ENCODE peak calls at places on chromosome 17, in eight cellular contexts. K, Q, X, J, P, B, L and G are unnamed samples.

GRCh38 chr17:29862951-29863350 is 67.1 kb downstream of the SSH2 start:
- DNase-seq in K (no peak), L (no peak), X (no peak), B (no peak), P (no peak), Q (no peak), J (no peak), G (no peak)

GRCh38 chr17:30908717-30909420 is 2.8 kb upstream of the TEFM start:
- DNase-seq in L (no peak), B (no peak), Q (no peak), J (no peak), X (no peak), K (no peak), P (no peak), G (no peak)

GRCh38 chr17:16521070-16521727 is 29.2 kb upstream of the LRRC75A start:
- DNase-seq in K (peak; percentile 63), J (peak; percentile 79), Q (peak; percentile 84), L (peak; percentile 52), P (peak; percentile 81), B (no peak), X (peak; percentile 37), G (peak; percentile 72)

GRCh38 chr17:39982069-39982371 is 1.4 kb downstream of the PSMD3 start:
- DNase-seq in K (no peak), Q (no peak), J (no peak), L (no peak), B (no peak), P (no peak), X (no peak), G (no peak)

GRCh38 chr17:42548070-42548837 is 4.5 kb upstream of the HSD17B1 start:
- DNase-seq in B (peak; percentile 92), J (peak; percentile 85), L (peak; percentile 77), Q (peak; percentile 91), P (peak; percentile 83), K (no peak), X (peak; percentile 83), G (peak; percentile 90)

GRCh38 chr17:4478318-4478830 is 20.3 kb upstream of the SPNS2 start:
- DNase-seq in B (peak; percentile 59), J (no peak), P (no peak), Q (no peak), X (no peak), L (no peak), K (no peak), G (no peak)

GRCh38 chr17:29140051-29140582 is 40.1 kb downstream of the MYO18A start:
- DNase-seq in L (no peak), X (peak; percentile 82), P (peak; percentile 91), B (peak; percentile 94), K (no peak), Q (peak; percentile 76), J (peak; percentile 55), G (peak; percentile 60)

GRCh38 chr17:81030726-81031570 is 4.0 kb upstream of the BAIAP2 start:
- DNase-seq in Q (no peak), L (no peak), B (peak; percentile 87), P (no peak), X (no peak), J (no peak), K (no peak), G (no peak)

GRCh38 chr17:16987001-16987829 is 15.3 kb upstream of the TNFRSF13B start:
- DNase-seq in Q (no peak), J (no peak), X (no peak), P (no peak), L (no peak), B (no peak), K (no peak), G (no peak)

GRCh38 chr17:65558683-65559311 is 2.7 kb downstream of the AXIN2 start:
- DNase-seq in Q (no peak), L (no peak), B (no peak), X (no peak), J (no peak), P (no peak), K (no peak), G (no peak)

GRCh38 chr17:64077409-64077808 is 52.5 kb downstream of the ERN1 start:
- DNase-seq in X (no peak), B (no peak), J (no peak), L (no peak), P (no peak), Q (no peak), K (no peak), G (no peak)

GRCh38 chr17:5868916-5869475 is 201.2 kb upstream of the WSCD1 start:
- DNase-seq in L (no peak), B (no peak), P (no peak), Q (no peak), X (no peak), J (no peak), K (no peak), G (no peak)

GRCh38 chr17:27203241-27203640 is 90.7 kb upstream of the WSB1 start:
- DNase-seq in B (no peak), L (no peak), K (no peak), Q (no peak), X (no peak), P (no peak), J (no peak), G (no peak)

GRCh38 chr17:79875511-79875910 is 36.3 kb upstream of the CBX4 start:
- DNase-seq in B (no peak), K (no peak), X (no peak), Q (no peak), L (no peak), P (no peak), J (no peak), G (no peak)

GRCh38 chr17:77707546-77707945 is 251.0 kb upstream of the TNRC6C start:
- DNase-seq in X (no peak), Q (no peak), K (no peak), P (no peak), B (no peak), L (no peak), J (no peak), G (no peak)

GRCh38 chr17:45382226-45382625 is 50.4 kb downstream of the ARHGAP27 start:
- DNase-seq in J (no peak), L (no peak), K (no peak), B (no peak), P (no peak), X (no peak), Q (no peak), G (no peak)

GRCh38 chr17:15782809-15783208 is 50.7 kb downstream of the TBC1D26 start:
- DNase-seq in L (no peak), B (peak; percentile 84), Q (no peak), K (no peak), P (no peak), X (no peak), J (no peak), G (no peak)

GRCh38 chr17:66834919-66835454 is at the start of gene CACNG5:
- DNase-seq in P (no peak), B (no peak), Q (peak; percentile 79), X (no peak), J (no peak), K (no peak), L (peak; percentile 22), G (no peak)

GRCh38 chr17:12316021-12316420 is 295.3 kb downstream of the MAP2K4 start:
- DNase-seq in P (no peak), L (no peak), K (no peak), J (no peak), Q (no peak), B (no peak), X (no peak), G (no peak)